ENCODE peak calls at places on chromosomes 4 and X, in ten cellular contexts. V is GM23248; Y is stimulated activated effector memory CD8-positive, alpha-beta T cell treated with anti-CD3 and anti-CD28 coated beads, Interleukin-12 subunit alpha, Interleukin-12 subunit beta, amount 100 ng/mL, for 72 hours; M is hypothalamus; F is iris pigment epithelial cell; Z is lower leg skin; B is fibroblast of mammary gland; L is endothelial cell; H is Panc1; X is naive thymus-derived CD8-positive, alpha-beta T cell. T is an unnamed sample.

GRCh38 chr4:184310171-184310567 is 92.5 kb upstream of the ENPP6 start:
- DNase-seq in B (no peak), H (no peak), X (no peak), Y (peak), Z (no peak), F (no peak), M (no peak), L (no peak), V (no peak), T (no peak)

GRCh38 chrX:6782831-6783230 is 247.9 kb upstream of the VCX3A start:
- DNase-seq in X (no peak), B (no peak), V (no peak), L (no peak), Z (no peak), M (no peak), H (no peak), F (no peak), Y (no peak), T (no peak)

GRCh38 chrX:150269613-150270254 is 93.4 kb upstream of the MAMLD1 start:
- DNase-seq in F (no peak), Z (peak), L (no peak), B (peak), Y (no peak), H (no peak), X (no peak), M (no peak), V (peak), T (no peak)

GRCh38 chr4:36758779-36759178 is 477.4 kb downstream of the DTHD1 start:
- DNase-seq in X (no peak), M (no peak), L (no peak), B (no peak), H (no peak), V (no peak), Z (no peak), F (no peak), Y (no peak), T (no peak)

GRCh38 chr4:82814034-82814433 is 15.4 kb upstream of the SCD5 start:
- DNase-seq in Y (no peak), F (no peak), Z (no peak), L (no peak), X (no peak), V (no peak), H (no peak), B (no peak), M (no peak), T (no peak)

GRCh38 chr4:101123231-101123630 is 224.1 kb downstream of the PPP3CA start:
- DNase-seq in M (no peak), F (no peak), X (no peak), L (no peak), Z (no peak), H (no peak), Y (no peak), V (no peak), B (no peak), T (no peak)

GRCh38 chr4:73978886-73979285 is 2.9 kb downstream of the PF4 start:
- DNase-seq in B (peak), V (peak), L (no peak), X (no peak), H (no peak), Y (no peak), M (no peak), Z (no peak), F (peak), T (no peak)

GRCh38 chr4:118834960-118835895 is 698 bp downstream of the SEC24D start:
- DNase-seq in Y (peak), X (peak), Z (peak), M (peak), F (peak), H (peak), V (peak), B (peak), L (peak), T (no peak)

GRCh38 chr4:166896254-166896653 is 338.0 kb downstream of the SPOCK3 start:
- DNase-seq in F (no peak), V (no peak), H (no peak), B (no peak), L (no peak), Z (no peak), X (no peak), M (no peak), Y (no peak), T (no peak)

GRCh38 chrX:100995469-100995868 is 26.0 kb downstream of the ARL13A start:
- DNase-seq in V (peak), F (peak), H (no peak), Y (no peak), L (no peak), X (no peak), Z (no peak), B (peak), M (no peak), T (no peak)

GRCh38 chr4:155529197-155529596 is 137.5 kb upstream of the GUCY1A1 start:
- DNase-seq in M (no peak), F (peak), B (peak), V (peak), X (no peak), H (no peak), L (peak), Z (no peak), Y (no peak), T (no peak)

GRCh38 chrX:9957743-9958142 is 9.4 kb upstream of the CLDN34 start:
- DNase-seq in Y (no peak), H (no peak), F (no peak), B (no peak), X (no peak), V (no peak), M (no peak), Z (no peak), L (no peak), T (no peak)

GRCh38 chrX:12115377-12115776 is 22.9 kb upstream of the FRMPD4 start:
- DNase-seq in B (no peak), V (no peak), Z (no peak), L (peak), F (no peak), M (no peak), H (no peak), X (no peak), Y (no peak), T (no peak)

GRCh38 chr4:16194199-16194598 is 32.1 kb downstream of the TAPT1 start:
- DNase-seq in L (no peak), M (no peak), Z (no peak), B (peak), Y (no peak), X (no peak), F (peak), H (no peak), V (peak), T (no peak)

GRCh38 chrX:42748067-42748850 is 29.7 kb downstream of the PPP1R2C start:
- DNase-seq in X (no peak), L (no peak), Z (no peak), M (no peak), B (peak), Y (no peak), H (no peak), V (no peak), F (peak), T (no peak)

GRCh38 chrX:9184231-9184630 is 150.3 kb upstream of the FAM9B start:
- DNase-seq in B (no peak), M (no peak), Y (no peak), F (peak), X (no peak), Z (no peak), H (no peak), L (no peak), V (no peak), T (no peak)

GRCh38 chr4:127370495-127371069 is 262.2 kb upstream of the INTU start:
- DNase-seq in B (peak), L (no peak), Y (no peak), H (no peak), V (no peak), M (no peak), F (no peak), X (no peak), Z (no peak), T (no peak)

GRCh38 chrX:14758029-14758491 is 114.8 kb downstream of the FANCB start:
- DNase-seq in H (no peak), Z (no peak), V (no peak), M (no peak), B (no peak), L (no peak), Y (no peak), F (no peak), X (no peak), T (no peak)

GRCh38 chr4:14916554-14917304 is 85.6 kb upstream of the CPEB2 start:
- DNase-seq in Z (peak), F (peak), L (no peak), M (no peak), V (peak), X (no peak), Y (no peak), B (peak), H (peak), T (no peak)

GRCh38 chrX:134803060-134803459 is 144.8 kb upstream of the PLAC1 start:
- DNase-seq in Y (no peak), H (no peak), B (no peak), M (no peak), X (no peak), F (no peak), Z (no peak), V (no peak), L (no peak), T (no peak)

T was measured in NCI-H2107.